ENCODE peak calls at places on chromosomes 1 and 21, in five cellular contexts. L is IMR-90, Q is K562, M is A549, N is HepG2. Z is an unnamed sample.

GRCh38 chr1:65795311-65795710 is 2.6 kb downstream of the PDE4B start:
- DNase-seq in L (no peak), Q (no peak), M (no peak), N (no peak), Z (no peak)

GRCh38 chr1:27130798-27131197 is 24.1 kb downstream of the SLC9A1 start:
- DNase-seq in L (no peak), Q (no peak), M (no peak), N (no peak), Z (no peak)

GRCh38 chr1:171627020-171627419 is 5.0 kb downstream of the MYOCOS start:
- DNase-seq in M (no peak), N (no peak), Q (no peak), L (no peak), Z (no peak)

GRCh38 chr1:29122662-29122986 is 1.1 kb downstream of the TMEM200B start:
- DNase-seq in M (no peak), L (peak), Q (no peak), N (no peak), Z (no peak)

GRCh38 chr1:3529099-3529729 is 74.7 kb downstream of the ARHGEF16 start:
- DNase-seq in M (no peak), N (no peak), Q (no peak), L (no peak), Z (no peak)

GRCh38 chr1:34267326-34267725 is 90.6 kb downstream of the C1orf94 start:
- DNase-seq in N (no peak), L (no peak), M (no peak), Q (no peak), Z (no peak)

GRCh38 chr1:29213055-29213454 is 17.7 kb downstream of the MECR start:
- DNase-seq in L (no peak), M (no peak), Q (no peak), N (no peak), Z (no peak)

GRCh38 chr1:34164510-34165381 is at the start of gene CSMD2:
- DNase-seq in L (peak), N (no peak), M (peak), Q (no peak), Z (no peak)

GRCh38 chr1:147748687-147749350 is 11.6 kb downstream of the GJA5 start:
- DNase-seq in Q (no peak), N (no peak), M (no peak), L (no peak), Z (no peak)

GRCh38 chr1:3518256-3518655 is 63.8 kb downstream of the ARHGEF16 start:
- DNase-seq in Q (peak), L (no peak), N (no peak), M (no peak), Z (no peak)

GRCh38 chr1:218068241-218068640 is 216.9 kb upstream of the RRP15 start:
- DNase-seq in N (no peak), M (no peak), L (no peak), Q (no peak), Z (no peak)

GRCh38 chr1:42913426-42914091 is 45.1 kb downstream of the SLC2A1 start:
- DNase-seq in N (peak), M (peak), Q (peak), L (peak), Z (peak)

GRCh38 chr1:49333946-49334345 is 557.3 kb upstream of the BEND5 start:
- DNase-seq in Q (no peak), M (no peak), L (no peak), N (no peak), Z (no peak)

GRCh38 chr1:30417701-30418425 is 305.5 kb downstream of the MATN1 start:
- DNase-seq in Q (no peak), M (no peak), L (no peak), N (no peak), Z (no peak)

GRCh38 chr1:15965228-15965767 is 10.6 kb downstream of the ZBTB17 start:
- DNase-seq in N (no peak), M (no peak), Q (no peak), L (peak), Z (peak)

GRCh38 chr1:35574655-35575400 is 1.7 kb downstream of the TFAP2E start:
- DNase-seq in L (no peak), Q (no peak), N (no peak), M (no peak), Z (no peak)

GRCh38 chr1:35573198-35573775 is at the start of gene TFAP2E:
- DNase-seq in L (no peak), M (peak), N (no peak), Q (no peak), Z (no peak)

GRCh38 chr1:35572296-35572695 is 818 bp upstream of the TFAP2E start:
- DNase-seq in Q (no peak), L (no peak), M (no peak), N (no peak), Z (no peak)

GRCh38 chr1:35575401-35575958 is 2.4 kb downstream of the TFAP2E start:
- DNase-seq in Q (no peak), N (peak), M (no peak), L (no peak), Z (no peak)

GRCh38 chr1:35573776-35574654 is 901 bp downstream of the TFAP2E start:
- DNase-seq in L (no peak), N (no peak), M (no peak), Q (no peak), Z (no peak)
- H3K4me2 ChIP-seq in L (no peak), N (peak), M (peak), Q (no peak), Z (no peak)

DNA sequence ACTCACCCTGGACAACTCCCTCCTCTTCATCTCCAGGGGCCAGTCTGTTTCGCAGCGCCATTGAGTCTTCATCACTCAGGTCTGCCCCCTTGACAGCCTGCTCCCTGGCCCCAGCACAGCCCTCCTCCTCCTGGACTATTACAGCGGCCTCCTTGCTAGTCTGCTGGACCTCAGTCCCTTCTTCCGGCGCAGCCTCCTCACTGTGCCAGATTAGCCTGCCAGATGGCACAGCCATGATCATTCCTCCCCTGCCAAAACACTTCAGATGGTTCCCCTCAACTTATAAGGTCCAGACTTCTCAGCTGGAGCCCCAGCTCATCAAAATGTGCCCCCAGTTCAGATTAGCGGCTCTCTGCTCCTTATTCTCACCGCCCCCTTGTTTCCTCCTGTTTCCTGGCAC is 7.0 kb upstream of the CELSR2 start:
- DNase-seq in L (no peak), N (no peak), Q (no peak), M (no peak), Z (no peak)
- TF ChIP-seq BHLHE40 in L (no peak), N (no peak), Q (no peak), M (no peak), Z (no peak)

DNA sequence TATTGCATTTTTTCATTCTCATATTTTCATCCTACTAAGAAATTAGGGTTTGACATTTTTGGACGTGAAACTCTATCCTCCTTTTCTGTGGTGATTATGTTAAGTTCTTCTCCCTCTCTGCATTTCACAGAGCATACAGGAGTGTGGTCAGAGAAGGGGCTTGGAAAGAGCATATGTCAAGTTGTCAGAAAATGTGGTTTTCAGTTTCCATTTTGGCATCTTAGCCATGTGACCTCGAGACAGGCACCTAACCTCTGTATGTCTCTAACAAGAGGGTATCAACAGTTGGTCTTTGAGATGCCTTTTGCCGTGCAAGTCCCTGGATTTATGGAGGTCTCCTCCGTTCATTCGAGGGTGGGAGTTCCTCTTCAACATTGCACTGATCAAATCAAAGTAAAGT is 140.7 kb downstream of the CYYR1 start:
- DNase-seq in Q (no peak), M (no peak), N (no peak), L (no peak), Z (no peak)
- H3K4me2 ChIP-seq in Q (no peak), M (no peak), N (no peak), L (no peak), Z (no peak)

GRCh38 chr1:59703226-59703917 is 111.4 kb upstream of the HOOK1 start:
- DNase-seq in Q (no peak), L (no peak), N (no peak), M (no peak), Z (no peak)
- TF ChIP-seq BHLHE40 in Q (no peak), L (no peak), N (no peak), M (no peak), Z (no peak)

GRCh38 chr1:230170153-230170547 is 103.1 kb downstream of the GALNT2 start:
- DNase-seq in Q (no peak), L (no peak), N (no peak), M (no peak), Z (peak)
- H3K4me2 ChIP-seq in Q (no peak), L (no peak), N (no peak), M (no peak), Z (peak)

GRCh38 chr1:97114842-97115241 is 393.3 kb downstream of the PTBP2 start:
- DNase-seq in Q (no peak), N (no peak), L (no peak), M (no peak), Z (no peak)

GRCh38 chr1:97123717-97124446 is 402.3 kb downstream of the PTBP2 start:
- DNase-seq in L (no peak), N (no peak), Q (no peak), M (no peak), Z (no peak)

GRCh38 chr1:97119260-97119659 is 397.7 kb downstream of the PTBP2 start:
- DNase-seq in M (no peak), L (no peak), N (no peak), Q (no peak), Z (no peak)

GRCh38 chr1:97120821-97121220 is 399.2 kb downstream of the PTBP2 start:
- DNase-seq in L (no peak), Q (no peak), N (no peak), M (no peak), Z (no peak)

GRCh38 chr1:97119775-97120174 is 398.2 kb downstream of the PTBP2 start:
- DNase-seq in M (no peak), Q (no peak), L (no peak), N (no peak), Z (no peak)
- TF ChIP-seq BHLHE40 in M (no peak), Q (no peak), L (no peak), N (no peak), Z (no peak)

DNA sequence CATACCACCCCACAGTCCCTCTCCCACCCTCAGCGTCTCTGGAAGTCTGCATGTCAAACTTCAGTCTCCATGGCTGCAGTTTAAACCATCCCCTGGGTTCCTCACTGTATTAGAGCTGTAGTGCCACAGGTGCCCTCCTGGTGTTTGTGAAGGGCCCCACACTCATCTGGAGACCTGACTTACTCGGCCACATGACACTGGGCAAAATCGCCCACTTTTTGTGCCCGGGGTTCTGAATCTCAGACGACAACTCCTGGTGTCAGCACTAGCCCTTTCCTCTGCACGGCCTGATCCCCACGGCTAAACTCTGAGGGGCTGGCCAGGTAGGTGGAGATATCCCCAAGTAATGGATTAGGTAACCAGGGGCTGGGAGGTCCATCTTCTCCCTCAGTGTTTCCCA is 6.5 kb downstream of the INKA2 start:
- DNase-seq in N (no peak), Q (no peak), M (no peak), L (no peak), Z (no peak)
- H3K4me2 ChIP-seq in N (peak), Q (no peak), M (no peak), L (no peak), Z (no peak)

DNA sequence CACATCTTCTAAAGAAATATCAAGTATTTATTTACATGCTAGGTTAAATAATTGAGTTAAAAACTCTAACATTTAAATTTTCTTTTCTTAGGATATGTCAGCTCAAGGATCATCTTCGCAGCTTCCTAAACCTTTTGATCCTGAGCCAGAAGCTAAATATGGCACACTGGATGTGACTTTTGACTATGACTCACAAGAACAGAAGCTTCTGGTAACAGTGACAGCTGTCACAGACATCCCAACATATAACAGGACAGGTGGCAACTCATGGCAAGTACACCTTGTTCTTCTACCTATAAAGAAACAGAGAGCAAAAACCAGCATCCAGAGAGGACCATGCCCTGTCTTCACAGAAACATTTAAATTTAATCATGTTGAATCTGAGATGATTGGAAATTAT is 132.7 kb upstream of the SERTAD4 start:
- DNase-seq in L (no peak), Q (no peak), N (no peak), M (no peak), Z (no peak)
- TF ChIP-seq BHLHE40 in L (no peak), Q (no peak), N (no peak), M (no peak), Z (no peak)

GRCh38 chr1:94362466-94363058 is 55.6 kb upstream of the ABCD3 start:
- DNase-seq in L (peak), N (no peak), Q (no peak), M (no peak), Z (no peak)

GRCh38 chr1:94358630-94359599 is 59.3 kb upstream of the ABCD3 start:
- DNase-seq in N (no peak), M (no peak), Q (no peak), L (no peak), Z (no peak)

GRCh38 chr1:94355485-94355980 is 62.7 kb upstream of the ABCD3 start:
- DNase-seq in Q (no peak), N (peak), L (no peak), M (no peak), Z (no peak)

DNA sequence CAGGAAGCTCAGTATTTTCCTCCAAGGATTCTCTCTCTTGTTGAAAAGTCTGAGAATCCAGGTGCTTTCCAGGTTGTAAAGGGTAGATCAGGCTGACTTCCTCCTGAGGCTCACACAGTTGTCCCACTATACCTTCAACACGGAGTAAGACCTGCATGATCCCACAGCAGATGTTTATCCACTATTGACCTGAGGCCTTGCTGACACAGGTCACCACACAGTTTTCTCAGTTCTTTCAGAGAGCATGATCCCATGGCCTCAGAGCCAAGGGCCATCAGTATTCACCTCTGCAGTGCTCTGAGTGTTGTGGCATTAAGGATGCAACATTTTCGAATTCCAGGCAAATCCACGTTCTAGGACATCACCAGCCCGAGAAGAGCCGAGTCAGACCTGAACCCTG is 60.5 kb upstream of the ABCD3 start:
- DNase-seq in Q (no peak), N (no peak), M (no peak), L (no peak), Z (no peak)
- H3K4me2 ChIP-seq in Q (no peak), N (peak), M (no peak), L (no peak), Z (no peak)

DNA sequence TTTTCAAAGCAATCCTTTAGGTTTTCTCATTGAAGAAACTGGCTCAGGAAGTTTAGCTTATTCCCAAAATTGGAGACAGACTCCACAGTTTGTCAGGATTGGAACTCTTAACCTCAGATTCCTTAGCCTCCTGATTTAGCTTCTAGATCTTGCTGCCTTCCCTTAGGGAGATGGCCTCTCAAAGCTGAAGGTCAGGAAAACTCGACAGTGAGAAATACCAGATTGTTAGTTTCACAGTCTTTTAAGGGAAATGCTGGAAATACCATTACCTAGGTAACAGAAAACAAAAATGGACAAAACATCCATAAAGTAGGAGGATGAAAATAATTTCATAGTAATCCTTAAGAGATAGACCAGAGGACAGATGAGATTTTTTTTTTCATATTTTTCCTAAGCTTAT is 7.8 kb downstream of the RASAL2 start:
- DNase-seq in L (peak), N (no peak), Q (no peak), M (peak), Z (no peak)
- TF ChIP-seq BHLHE40 in L (no peak), N (no peak), Q (no peak), M (no peak), Z (no peak)